ENCODE peak calls at places on chromosomes 1 and 21, in nine cellular contexts. C is body of pancreas, V is bronchial epithelial cell, W is tibial nerve, F is left ventricle myocardium inferior, Y is colonic mucosa, Q is H1, D is tibial artery, S is fibroblast of lung. G is an unnamed sample. For H3K36me3, the result is how much of the 10 kb centered on the place peaks cover.

GRCh38 chr1:3968851-3969250 is 68.8 kb upstream of the C1orf174 start:
- DNase-seq in S (no peak), Q (peak), Y (no peak), W (no peak), D (no peak), V (no peak), C (no peak), F (no peak), G (no peak)

GRCh38 chr21:46184625-46185555 is 631 bp upstream of the SPATC1L start:
- DNase-seq in Y (peak), V (peak), S (peak), D (peak), C (peak), Q (peak), F (peak), W (peak), G (peak)

GRCh38 chr1:211951856-211952255 is 83.5 kb downstream of the INTS7 start:
- DNase-seq in D (no peak), W (no peak), Y (no peak), F (no peak), V (peak), Q (no peak), C (no peak), S (peak), G (no peak)

GRCh38 chr1:24491577-24492360 is 10.9 kb upstream of the RCAN3 start:
- DNase-seq in W (no peak), Q (no peak), F (no peak), D (peak), V (no peak), Y (no peak), S (no peak), C (no peak), G (no peak)

GRCh38 chr1:228145498-228146425 is 4.0 kb upstream of the GJC2 start:
- DNase-seq in D (no peak), V (no peak), F (no peak), S (no peak), Q (no peak), W (no peak), Y (no peak), C (no peak), G (peak)

GRCh38 chr1:94068831-94069648 is 51.9 kb downstream of the ABCA4 start:
- DNase-seq in W (no peak), Y (peak), Q (no peak), S (peak), C (peak), F (peak), V (peak), D (no peak), G (no peak)

GRCh38 chr1:175322109-175322508 is 129.5 kb upstream of the KIAA0040 start:
- DNase-seq in V (no peak), F (no peak), S (no peak), D (no peak), W (no peak), C (no peak), Y (no peak), Q (no peak), G (no peak)

GRCh38 chr21:44802396-44803153 is 955 bp upstream of the UBE2G2 start:
- DNase-seq in C (no peak), Q (no peak), V (no peak), F (no peak), S (peak), D (no peak), Y (no peak), W (no peak), G (no peak)

GRCh38 chr1:53275566-53275965 is 37.2 kb upstream of the MAGOH start:
- DNase-seq in S (no peak), V (no peak), Q (no peak), F (no peak), C (no peak), Y (no peak), D (no peak), W (no peak), G (no peak)

GRCh38 chr1:54649130-54649898 is 7.7 kb downstream of the MROH7 start:
- DNase-seq in D (no peak), C (no peak), S (no peak), Q (no peak), W (no peak), F (no peak), Y (peak), V (no peak), G (no peak)

GRCh38 chr21:42990251-42990650 is 15.9 kb downstream of the PKNOX1 start:
- DNase-seq in F (no peak), Y (no peak), C (no peak), D (no peak), Q (no peak), S (no peak), V (no peak), W (no peak), G (no peak)

GRCh38 chr21:35738342-35738961 is 321.9 kb downstream of the SETD4 start:
- DNase-seq in Q (no peak), S (no peak), F (no peak), D (no peak), C (peak), W (no peak), V (peak), Y (no peak), G (peak)

GRCh38 chr1:52152572-52152971 is 10.7 kb downstream of the ZFYVE9 start:
- DNase-seq in W (no peak), Q (no peak), V (no peak), D (no peak), S (no peak), F (no peak), Y (no peak), C (no peak), G (no peak)

GRCh38 chr1:228845101-228845500 is 109.8 kb downstream of the RHOU start:
- DNase-seq in F (no peak), W (no peak), D (no peak), V (no peak), Q (peak), C (no peak), Y (no peak), S (no peak), G (no peak)

GRCh38 chr1:1041873-1042272 is 22.0 kb downstream of the AGRN start:
- DNase-seq in V (no peak), Y (no peak), S (no peak), D (no peak), W (no peak), Q (no peak), C (no peak), F (no peak), G (no peak)

GRCh38 chr1:158700552-158700951 is at the start of gene OR6K2:
- DNase-seq in Q (no peak), V (no peak), F (no peak), C (no peak), W (no peak), S (no peak), Y (no peak), D (no peak), G (no peak)

GRCh38 chr1:18329469-18329868 is 151.3 kb upstream of the KLHDC7A start:
- DNase-seq in Q (no peak), V (no peak), W (no peak), C (no peak), F (no peak), Y (no peak), S (no peak), D (no peak), G (no peak)

GRCh38 chr1:209404577-209404976 is 178.9 kb upstream of the CAMK1G start:
- DNase-seq in Y (no peak), W (no peak), D (no peak), F (no peak), Q (no peak), C (no peak), S (no peak), V (peak), G (no peak)

DNA sequence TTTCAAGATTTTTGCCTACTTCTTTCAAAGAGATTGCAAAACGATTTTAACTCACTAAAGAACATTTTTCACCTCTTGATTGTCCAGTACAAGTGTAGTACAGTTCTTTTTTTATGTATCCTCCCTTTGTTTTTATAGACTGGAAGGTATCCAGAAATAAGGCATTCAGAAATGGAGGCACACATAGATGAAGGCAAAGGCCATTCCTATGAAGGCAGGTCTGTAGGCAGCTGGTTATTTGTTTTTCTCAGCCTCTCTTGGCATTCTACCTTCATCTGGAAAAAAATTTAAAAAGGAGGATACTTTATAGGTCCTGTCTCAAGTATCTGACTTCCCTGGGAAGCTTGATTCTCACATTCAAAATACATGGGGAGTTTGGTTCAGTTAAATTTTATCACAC is 18.6 kb upstream of the SLC16A1 start:
- DNase-seq in S (no peak), Y (no peak), W (no peak), C (no peak), F (no peak), V (no peak), D (no peak), Q (no peak), G (no peak)
- H3K36me3 ChIP-seq in S (under half), Y (under half), W (under half), C (under half), F (under half), V (under half), D (under half), Q (under half), G (under half)

DNA sequence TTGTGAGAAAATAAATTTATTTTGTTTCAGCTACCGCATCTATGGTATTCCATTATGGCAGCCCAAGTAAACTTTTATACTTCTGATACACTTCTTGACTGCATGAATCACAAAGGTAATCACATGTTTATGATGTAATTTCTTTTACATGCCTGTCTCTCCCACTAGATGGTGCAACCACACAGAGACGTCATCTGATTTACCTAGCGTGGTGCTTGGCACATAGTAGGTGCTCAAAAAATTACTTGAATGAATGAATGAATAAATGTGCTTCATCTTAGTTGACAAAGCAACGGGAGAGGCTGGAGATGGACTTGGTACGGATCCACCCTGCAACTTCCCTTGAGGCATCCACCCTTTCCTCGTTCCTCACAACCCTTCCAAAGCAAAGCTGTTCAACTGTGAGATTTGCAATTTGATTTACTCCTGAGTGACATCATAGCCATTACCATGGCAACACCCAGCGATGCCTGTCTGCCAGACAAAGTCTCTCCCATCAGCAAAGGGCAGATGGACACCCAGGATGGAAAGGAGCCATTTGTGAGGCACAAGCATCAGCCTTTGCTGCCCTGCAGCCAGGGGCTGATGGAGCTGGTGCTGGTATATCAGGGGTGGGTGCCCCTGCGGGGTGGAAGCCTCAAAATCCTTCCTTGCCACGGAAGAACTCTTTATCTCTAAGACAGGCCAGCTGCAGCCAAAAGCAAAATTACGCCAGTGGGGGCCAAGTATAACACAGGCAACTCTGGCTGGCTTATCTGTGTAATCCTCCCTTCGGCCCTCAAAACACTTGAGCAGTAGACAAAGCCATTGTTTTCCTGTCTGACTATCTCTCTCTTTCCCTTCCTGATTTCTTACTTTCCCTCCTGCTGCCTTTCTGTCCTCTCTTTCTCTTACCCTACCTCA is 18.9 kb upstream of the VWA5B1 start:
- DNase-seq in S (no peak), W (no peak), D (no peak), Y (no peak), F (no peak), C (no peak), Q (no peak), V (peak), G (peak)
- TF ChIP-seq CTCF in S (no peak), W (no peak), D (no peak), Y (no peak), F (peak), C (no peak), Q (no peak), V (no peak), G (peak)

GRCh38 chr1:184709418-184709817 is 45.2 kb downstream of the EDEM3 start:
- DNase-seq in F (no peak), Y (no peak), Q (no peak), D (no peak), V (no peak), C (no peak), S (no peak), W (no peak), G (no peak)
- H3K36me3 ChIP-seq in F (half or more), Y (under half), Q (under half), D (half or more), V (under half), C (under half), S (under half), W (under half), G (under half)

GRCh38 chr1:247431643-247432042 is 15.7 kb downstream of the NLRP3 start:
- DNase-seq in C (no peak), Y (no peak), D (no peak), W (no peak), Q (no peak), V (no peak), F (no peak), S (no peak), G (no peak)
- TF ChIP-seq CTCF in C (no peak), Y (no peak), D (no peak), W (no peak), Q (no peak), V (no peak), F (no peak), S (no peak), G (no peak)

GRCh38 chr1:21736011-21736410 is 46.9 kb downstream of the USP48 start:
- DNase-seq in V (no peak), D (no peak), F (no peak), C (no peak), W (no peak), Q (no peak), Y (no peak), S (no peak), G (no peak)
- H3K36me3 ChIP-seq in V (under half), D (half or more), F (half or more), C (under half), W (under half), Q (under half), Y (under half), S (under half), G (under half)

DNA sequence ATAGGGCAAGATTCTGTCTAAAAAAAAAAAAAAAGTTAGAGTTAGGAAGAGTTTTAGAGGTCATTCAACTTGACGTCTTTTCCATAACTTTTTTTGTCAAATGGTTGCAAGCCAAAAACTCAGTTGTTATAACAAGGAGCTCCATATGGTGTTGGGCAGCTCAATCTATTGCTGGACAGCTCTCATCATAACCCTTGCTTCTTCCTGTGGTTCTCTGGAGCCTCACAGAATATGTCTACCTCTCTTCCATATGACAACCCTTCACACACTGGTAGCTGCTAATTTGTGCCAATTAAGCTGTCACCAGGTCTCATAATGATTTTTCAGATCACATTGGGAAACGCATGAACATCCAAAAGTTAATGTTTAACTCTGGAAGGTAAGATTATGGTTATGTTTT is 57.8 kb upstream of the SLC16A1 start:
- DNase-seq in Y (no peak), W (no peak), F (no peak), Q (no peak), V (no peak), C (no peak), D (no peak), S (no peak), G (no peak)
- TF ChIP-seq CTCF in Y (no peak), W (no peak), F (no peak), Q (no peak), V (no peak), C (no peak), D (no peak), S (no peak), G (no peak)

GRCh38 chr1:203839081-203839480 is 22.3 kb upstream of the SNRPE start:
- DNase-seq in F (no peak), S (peak), C (no peak), Q (no peak), V (no peak), W (no peak), Y (no peak), D (no peak), G (peak)
- H3K36me3 ChIP-seq in F (half or more), S (under half), C (under half), Q (under half), V (under half), W (under half), Y (under half), D (half or more), G (under half)

G was measured in testis.